ENCODE peak calls at places on chromosomes 16 and 17, in four cellular contexts. X is lower lobe of right lung, C is heart left ventricle, E is GM12878. M is an unnamed sample. For H3K9me3, the result is how much of the 10 kb centered on the place peaks cover.

GRCh38 chr17:54172654-54173316 is 350.1 kb downstream of the KIF2B start:
- DNase-seq in X (no peak), C (no peak), E (no peak), M (peak)

GRCh38 chr16:88387177-88387576 is 4.4 kb downstream of the ZNF469 start:
- DNase-seq in X (peak), C (peak), E (no peak), M (no peak)

GRCh38 chr17:8606415-8606814 is 24.1 kb downstream of the MYH10 start:
- DNase-seq in X (no peak), C (peak), E (no peak), M (no peak)

GRCh38 chr16:66357523-66357928 is 9.0 kb upstream of the CDH5 start:
- DNase-seq in X (no peak), C (peak), E (no peak), M (peak)

GRCh38 chr16:3003582-3004270 is 9.0 kb upstream of the CLDN9 start:
- DNase-seq in X (peak), C (peak), E (peak), M (peak)

GRCh38 chr17:42675984-42676423 is 790 bp downstream of the PLEKHH3 start:
- DNase-seq in X (peak), C (peak), E (no peak), M (peak)

GRCh38 chr16:66904428-66904845 is 14.2 kb downstream of the CDH16 start:
- DNase-seq in X (no peak), C (no peak), E (no peak), M (no peak)

GRCh38 chr16:85321856-85322271 is 209.6 kb upstream of the CIBAR2 start:
- DNase-seq in X (peak), C (peak), E (no peak), M (no peak)

GRCh38 chr17:71085238-71086033 is 916.1 kb downstream of the KCNJ2 start:
- DNase-seq in X (no peak), C (no peak), E (no peak), M (peak)

GRCh38 chr16:89102035-89102776 is 8.6 kb downstream of the ACSF3 start:
- DNase-seq in X (peak), C (no peak), E (no peak), M (no peak)

GRCh38 chr17:43706235-43706634 is 44.5 kb upstream of the MEOX1 start:
- DNase-seq in X (no peak), C (no peak), E (no peak), M (no peak)

GRCh38 chr16:55386534-55387296 is 62.7 kb downstream of the IRX6 start:
- DNase-seq in X (no peak), C (no peak), E (no peak), M (no peak)

GRCh38 chr17:41678907-41679739 is 9.6 kb upstream of the EIF1 start:
- DNase-seq in X (no peak), C (no peak), E (peak), M (no peak)

GRCh38 chr16:73058221-73058615 is 10.3 kb upstream of the ZFHX3 start:
- DNase-seq in X (peak), C (peak), E (no peak), M (no peak)

GRCh38 chr17:59456923-59457615 is 108.3 kb upstream of the DHX40 start:
- DNase-seq in X (no peak), C (no peak), E (no peak), M (no peak)

GRCh38 chr17:12089809-12090384 is 69.2 kb downstream of the MAP2K4 start:
- DNase-seq in X (no peak), C (no peak), E (no peak), M (no peak)

GRCh38 chr17:83122834-83123233 is 43.4 kb downstream of the METRNL start:
- DNase-seq in X (peak), C (no peak), E (no peak), M (no peak)

GRCh38 chr16:89295915-89296314 is 78.4 kb downstream of the ZNF778 start:
- DNase-seq in X (no peak), C (no peak), E (no peak), M (no peak)

GRCh38 chr16:31202402-31203385 is at the start of gene PYCARD:
- DNase-seq in X (peak), C (peak), E (no peak), M (no peak)

GRCh38 chr17:47955497-47956461 is 1.9 kb downstream of the PRR15L start:
- DNase-seq in X (peak), C (no peak), E (no peak), M (no peak)

GRCh38 chr17:47961406-47961805 is 3.7 kb upstream of the PRR15L start:
- DNase-seq in X (no peak), C (no peak), E (no peak), M (no peak)

GRCh38 chr17:47959825-47960655 is 2.4 kb upstream of the PRR15L start:
- DNase-seq in X (no peak), C (no peak), E (no peak), M (no peak)

GRCh38 chr17:47956818-47957590 is 679 bp downstream of the PRR15L start:
- DNase-seq in X (no peak), C (no peak), E (no peak), M (no peak)

GRCh38 chr17:47957591-47958490 is at the start of gene PRR15L:
- DNase-seq in X (peak), C (no peak), E (no peak), M (no peak)
- H3K27ac ChIP-seq in X (peak), C (no peak), E (no peak), M (no peak)

DNA sequence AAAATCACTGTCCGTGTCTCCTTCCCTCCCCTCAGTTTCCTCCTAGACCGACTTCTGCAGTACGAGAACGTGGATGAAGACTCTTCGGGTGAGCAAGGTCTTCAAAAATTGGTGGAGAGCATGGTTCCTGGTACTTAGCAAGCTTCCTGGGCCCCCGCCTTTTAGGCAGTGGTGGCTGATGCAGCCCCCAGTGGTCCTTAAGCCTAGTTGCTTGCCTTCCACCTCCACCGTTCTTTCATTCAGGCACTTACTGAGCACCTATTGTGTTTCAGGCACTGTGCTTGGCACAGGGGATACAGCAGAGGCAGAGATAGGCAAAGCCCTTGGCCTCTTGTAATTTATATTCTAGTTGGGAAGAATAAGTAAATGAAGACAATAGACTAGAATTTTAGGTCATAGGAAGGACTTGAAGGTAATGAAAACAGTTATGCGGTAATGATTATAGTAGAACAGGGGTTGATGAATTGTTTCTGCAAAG is 771 bp downstream of the INO80E start:
- DNase-seq in X (peak), C (no peak), E (no peak), M (no peak)
- TF ChIP-seq CTCF in X (no peak), C (no peak), E (no peak), M (no peak)

DNA sequence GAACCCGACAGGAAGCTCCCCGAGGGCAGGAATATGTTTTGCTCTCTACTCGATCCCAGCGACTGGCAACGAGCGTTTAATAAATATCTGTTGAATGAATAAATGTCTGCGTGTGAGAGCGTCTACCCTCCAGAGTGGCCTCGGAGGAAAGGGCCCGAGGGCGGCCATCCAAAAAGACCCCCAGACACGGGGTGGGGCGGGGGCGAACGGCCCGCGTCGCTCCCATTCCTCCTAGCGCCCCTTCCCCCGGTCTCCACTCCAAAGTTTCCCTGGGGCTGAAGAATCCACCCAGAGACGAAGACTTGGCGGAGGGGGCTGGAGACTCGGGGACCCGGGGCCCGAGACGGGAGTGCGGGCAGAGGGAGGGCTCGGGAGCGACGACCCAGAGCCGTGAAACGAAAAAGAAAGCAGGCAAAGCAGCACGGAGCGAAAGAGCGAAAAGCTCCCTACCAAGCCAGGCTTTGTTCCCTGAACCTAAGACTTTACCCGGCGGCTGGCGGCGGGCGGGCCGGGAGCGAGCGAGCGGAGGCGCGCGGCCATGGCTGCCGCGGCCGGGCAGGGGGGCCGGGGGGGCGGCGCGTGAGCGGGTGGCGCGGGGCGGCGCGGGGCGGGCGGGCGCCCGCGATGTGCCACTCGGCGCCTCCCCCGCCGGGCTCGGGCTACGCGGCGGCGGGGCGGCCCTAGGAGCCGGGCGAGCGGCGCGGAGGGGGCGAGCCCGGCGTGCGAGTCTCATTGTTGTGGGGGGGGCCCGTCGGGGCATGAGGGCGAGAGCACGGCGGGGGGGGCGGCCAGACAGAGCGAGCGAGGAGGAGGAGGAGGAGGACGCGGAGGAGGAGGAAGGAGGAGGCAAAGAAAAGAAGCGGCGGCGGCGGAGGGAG is at the start of gene MLLT6:
- DNase-seq in X (peak), C (peak), E (no peak), M (peak)
- H3K9me3 ChIP-seq in X (under half), C (under half), E (under half), M (under half)

GRCh38 chr17:72121164-72122001 is 563 bp downstream of the SOX9 start:
- DNase-seq in X (peak), C (peak), E (no peak), M (peak)
- H3K27ac ChIP-seq in X (peak), C (peak), E (no peak), M (no peak)

GRCh38 chr17:39684369-39685043 is 3.4 kb downstream of the PGAP3 start:
- DNase-seq in X (no peak), C (no peak), E (no peak), M (no peak)

GRCh38 chr17:39687101-39687545 is 734 bp downstream of the PGAP3 start:
- DNase-seq in X (no peak), C (no peak), E (no peak), M (peak)

GRCh38 chr17:39679521-39680192 is 8.2 kb downstream of the PGAP3 start:
- DNase-seq in X (no peak), C (peak), E (no peak), M (peak)

GRCh38 chr17:39687546-39688474 is at the start of gene PGAP3:
- DNase-seq in X (peak), C (peak), E (peak), M (peak)

DNA sequence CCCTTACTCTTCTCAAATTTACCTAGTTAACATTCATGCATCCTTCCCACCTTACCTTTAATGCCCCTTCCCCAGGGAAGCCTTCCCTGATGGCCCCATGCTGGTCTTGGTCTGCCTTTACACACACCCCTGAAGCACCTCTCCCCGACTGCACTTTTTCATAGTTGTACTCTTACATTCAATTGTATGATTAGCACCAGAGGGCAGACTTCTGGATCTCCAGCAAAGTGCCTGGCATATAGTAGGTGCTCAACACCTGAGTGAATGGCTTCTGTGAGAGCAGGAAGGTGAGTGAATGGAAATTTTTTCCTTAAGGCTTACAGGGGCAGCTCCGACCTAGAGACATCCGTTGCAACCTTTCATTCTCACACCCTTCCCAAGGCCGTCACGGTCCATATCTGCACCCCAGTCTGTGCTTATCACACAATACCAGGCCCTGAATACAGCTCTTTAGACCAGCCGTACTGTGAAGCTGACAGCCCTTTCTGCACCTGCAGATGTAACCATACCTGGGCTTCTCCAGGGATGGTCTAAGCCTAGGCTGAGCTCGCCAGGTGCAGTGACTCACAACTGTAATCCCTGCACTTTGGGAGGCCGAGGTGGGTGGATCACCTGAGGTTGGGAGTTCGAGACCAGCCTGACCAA is 4.4 kb downstream of the PGAP3 start:
- DNase-seq in X (no peak), C (no peak), E (no peak), M (no peak)
- TF ChIP-seq CTCF in X (no peak), C (no peak), E (no peak), M (no peak)

DNA sequence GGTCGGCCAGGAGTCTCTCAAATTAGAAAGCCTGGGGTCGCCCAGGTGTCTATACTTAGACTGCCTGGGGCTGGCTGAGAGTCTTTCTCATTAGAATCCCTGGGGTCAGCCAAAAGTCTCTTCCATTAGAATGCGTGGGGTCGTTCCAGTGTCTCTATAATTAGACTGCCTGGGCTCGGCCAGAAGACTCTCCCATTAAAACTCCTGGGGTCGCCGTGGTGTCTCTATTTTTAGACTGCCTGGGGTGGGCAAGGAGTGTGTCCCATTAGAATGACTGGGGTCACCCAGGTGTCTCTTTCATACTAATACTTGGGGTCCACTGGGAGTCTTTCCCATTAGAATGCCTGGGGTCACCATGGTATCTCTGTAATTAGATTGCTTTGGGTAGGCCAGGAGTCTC is 2227.7 kb downstream of the TP53TG3F start:
- DNase-seq in X (no peak), C (no peak), E (no peak), M (no peak)
- H3K9me3 ChIP-seq in X (under half), C (half or more), E (under half), M (under half)

M was measured in WERI-Rb-1.